ENCODE peak calls at places on chromosomes 11 and 22, in four cellular contexts. Z is SK-N-SH, L is H1, X is K562. V is an unnamed sample.

GRCh38 chr11:68038718-68039525 is at the start of gene TCIRG1:
- DNase-seq in Z (peak), L (peak), X (peak), V (peak)

GRCh38 chr11:18265949-18266348 is at the start of gene SAA1:
- DNase-seq in L (no peak), X (no peak), Z (no peak), V (no peak)

GRCh38 chr11:65947133-65947532 is 1.9 kb downstream of the TSGA10IP start:
- DNase-seq in L (peak), X (no peak), Z (no peak), V (no peak)

GRCh38 chr11:14583252-14584105 is 60.1 kb upstream of the PDE3B start:
- DNase-seq in L (no peak), X (no peak), Z (peak), V (no peak)

GRCh38 chr11:75565221-75565814 is 3.3 kb downstream of the SERPINH1 start:
- DNase-seq in X (no peak), Z (no peak), L (no peak), V (no peak)

GRCh38 chr11:41786087-41786486 is 326.6 kb upstream of the LRRC4C start:
- DNase-seq in L (no peak), X (no peak), Z (no peak), V (no peak)

GRCh38 chr11:118238947-118239346 is 13.2 kb downstream of the MPZL3 start:
- DNase-seq in L (no peak), X (no peak), Z (no peak), V (no peak)

GRCh38 chr11:7964873-7965272 is 374 bp downstream of the NLRP10 start:
- DNase-seq in X (no peak), L (no peak), Z (no peak), V (no peak)

GRCh38 chr11:66328036-66328306 is 8.3 kb downstream of the RIN1 start:
- DNase-seq in Z (no peak), L (no peak), X (no peak), V (no peak)

GRCh38 chr11:111334495-111335123 is 36.3 kb downstream of the POU2AF3 start:
- DNase-seq in X (no peak), L (no peak), Z (peak), V (no peak)

GRCh38 chr22:47884775-47885174 is 1122.3 kb downstream of the TBC1D22A start:
- DNase-seq in L (no peak), X (no peak), Z (no peak), V (no peak)

GRCh38 chr11:70116386-70117077 is 38.4 kb downstream of the ANO1 start:
- DNase-seq in X (no peak), Z (no peak), L (no peak), V (no peak)

GRCh38 chr11:94128171-94128745 is 383 bp upstream of the PANX1 start:
- DNase-seq in Z (peak), L (peak), X (no peak), V (no peak)

GRCh38 chr11:20623258-20623657 is 23.9 kb downstream of the SLC6A5 start:
- DNase-seq in X (no peak), L (no peak), Z (no peak), V (no peak)

GRCh38 chr11:119891392-119891791 is 162.4 kb upstream of the NECTIN1 start:
- DNase-seq in X (no peak), Z (peak), L (no peak), V (no peak)

GRCh38 chr22:41825376-41825775 is 7.5 kb upstream of the SREBF2 start:
- DNase-seq in X (no peak), L (no peak), Z (no peak), V (no peak)

GRCh38 chr11:68690671-68691401 is 6.5 kb downstream of the GAL start:
- DNase-seq in Z (no peak), L (peak), X (no peak), V (no peak)

GRCh38 chr11:65254724-65255123 is 7.0 kb upstream of the POLA2 start:
- DNase-seq in X (no peak), L (no peak), Z (no peak), V (no peak)

GRCh38 chr11:75469785-75470405 is 36.9 kb upstream of the KLHL35 start:
- DNase-seq in Z (no peak), X (no peak), L (no peak), V (no peak)

GRCh38 chr22:46150615-46151423 is 493 bp downstream of the PPARA start:
- DNase-seq in X (peak), Z (peak), L (peak), V (no peak)

GRCh38 chr11:46352063-46352841 is 5.0 kb downstream of the DGKZ start:
- DNase-seq in Z (peak), X (peak), L (peak), V (no peak)

GRCh38 chr22:45105281-45105700 is 58.4 kb upstream of the NUP50 start:
- DNase-seq in L (no peak), Z (no peak), X (no peak), V (no peak)

GRCh38 chr22:36874309-36874696 is 13.5 kb downstream of the NCF4 start:
- DNase-seq in L (no peak), X (no peak), Z (no peak), V (no peak)

GRCh38 chr11:46553746-46554204 is 40.0 kb downstream of the AMBRA1 start:
- DNase-seq in Z (no peak), X (no peak), L (no peak), V (no peak)

GRCh38 chr11:64314146-64314804 is 3.1 kb downstream of the TRMT112 start:
- DNase-seq in X (no peak), L (no peak), Z (peak), V (no peak)

GRCh38 chr11:27293500-27294417 is 69.3 kb downstream of the CCDC34 start:
- DNase-seq in X (no peak), Z (no peak), L (no peak), V (no peak)

GRCh38 chr22:20526628-20527355 is 19.4 kb downstream of the MED15 start:
- DNase-seq in Z (no peak), X (peak), L (no peak), V (no peak)

GRCh38 chr11:134925432-134925831 is 513.4 kb upstream of the B3GAT1 start:
- DNase-seq in X (no peak), Z (no peak), L (no peak), V (no peak)

GRCh38 chr22:44530569-44530968 is 32.5 kb upstream of the RTL6 start:
- DNase-seq in L (no peak), Z (no peak), X (no peak), V (no peak)

GRCh38 chr11:63951779-63952536 is 13.2 kb downstream of the NAA40 start:
- DNase-seq in Z (no peak), X (no peak), L (no peak), V (peak)

GRCh38 chr11:10326080-10326964 is 21.4 kb downstream of the ADM start:
- DNase-seq in X (no peak), L (no peak), Z (no peak), V (no peak)

GRCh38 chr22:25942989-25943411 is 201.0 kb downstream of the MYO18B start:
- DNase-seq in X (no peak), Z (peak), L (no peak), V (no peak)

GRCh38 chr11:85844439-85845051 is 10.6 kb upstream of the CCDC83 start:
- DNase-seq in Z (no peak), X (no peak), L (no peak), V (no peak)

GRCh38 chr11:44658451-44658850 is 68.3 kb upstream of the TSPAN18 start:
- DNase-seq in L (no peak), X (no peak), Z (peak), V (no peak)

GRCh38 chr11:2564008-2564530 is 119.3 kb downstream of the KCNQ1 start:
- DNase-seq in Z (no peak), L (no peak), X (no peak), V (no peak)

GRCh38 chr11:9285850-9286587 is 20.9 kb upstream of the DENND5A start:
- DNase-seq in L (peak), Z (no peak), X (no peak), V (no peak)

GRCh38 chr11:9276571-9276970 is 11.4 kb upstream of the DENND5A start:
- DNase-seq in L (no peak), X (no peak), Z (no peak), V (no peak)

GRCh38 chr11:9277176-9277575 is 12.0 kb upstream of the DENND5A start:
- DNase-seq in L (no peak), Z (no peak), X (no peak), V (no peak)

DNA sequence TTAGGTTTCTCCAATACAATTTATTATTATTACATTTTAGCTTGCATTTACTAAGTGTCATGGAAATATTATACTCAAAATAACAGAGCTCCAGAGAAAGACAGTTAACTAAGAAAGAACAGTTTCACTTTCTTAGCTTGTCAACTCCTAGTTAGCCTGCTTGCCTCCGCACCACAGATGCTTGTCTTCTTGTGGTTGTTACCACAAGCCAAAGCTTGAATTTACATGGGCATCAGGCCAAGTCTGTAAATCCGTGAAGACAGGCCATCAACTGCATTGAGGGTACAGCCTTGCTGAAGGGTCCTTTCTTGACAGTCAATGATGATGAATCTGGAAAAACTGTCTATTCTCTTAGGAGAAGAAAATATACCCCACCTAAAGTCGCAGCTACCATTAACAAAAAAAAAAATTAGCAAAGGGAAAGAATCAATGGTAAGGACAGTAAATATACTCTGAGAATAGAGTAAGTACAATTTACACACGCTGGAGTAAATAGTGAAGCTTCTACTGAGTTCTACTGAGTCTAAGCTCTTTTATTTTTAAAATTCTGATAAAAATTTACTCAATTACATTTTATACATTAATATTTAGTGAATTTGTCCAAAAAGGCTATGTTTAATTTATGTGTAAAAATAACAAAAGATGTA is 15.6 kb upstream of the DENND5A start:
- DNase-seq in L (peak), Z (no peak), X (no peak), V (peak)
- TF ChIP-seq NRF1 in L (no peak), Z (no peak), X (no peak), V (no peak)

DNA sequence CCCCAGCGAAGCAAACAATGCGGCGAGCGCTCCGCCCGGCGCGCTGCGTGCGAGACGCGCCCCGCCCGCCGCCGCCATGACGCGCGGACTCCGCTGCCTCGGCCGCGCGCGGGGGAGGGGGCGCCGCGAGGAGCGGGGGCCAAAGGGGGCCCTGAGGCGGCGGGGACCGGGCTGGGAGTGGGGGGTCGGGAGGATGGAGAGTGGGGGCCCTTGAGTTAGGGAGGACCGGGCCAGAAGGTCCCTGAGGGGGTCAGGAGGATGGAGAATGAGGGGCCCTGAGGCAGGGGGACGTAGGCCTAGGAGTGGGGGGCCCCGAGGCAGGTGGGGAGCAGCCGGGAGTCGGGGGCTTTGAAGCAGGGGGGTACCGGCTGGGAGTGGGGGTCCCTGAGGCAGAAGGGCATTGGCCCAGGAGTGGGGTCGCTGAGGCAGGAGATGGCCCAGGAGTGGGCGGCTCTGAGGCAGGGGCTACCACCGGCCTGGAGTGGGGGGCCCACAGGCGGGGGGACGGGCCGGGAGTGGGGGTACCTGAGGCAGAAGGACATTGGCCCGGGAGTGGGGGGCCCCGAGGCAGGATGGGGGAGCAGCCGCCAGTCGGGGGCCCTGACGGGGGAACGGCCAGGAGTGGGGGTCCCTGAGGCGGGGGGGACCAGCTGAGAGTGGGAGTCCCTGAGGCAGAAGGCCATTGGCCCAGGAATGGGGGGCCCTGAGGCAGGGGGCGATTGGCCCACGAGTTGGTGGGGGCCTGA is at the start of gene BRD1:
- DNase-seq in L (no peak), X (no peak), Z (peak), V (no peak)
- TF ChIP-seq NRF1 in L (no peak), X (no peak), Z (no peak), V (no peak)

GRCh38 chr11:87039371-87039770 is 1.6 kb downstream of the TMEM135 start:
- DNase-seq in L (no peak), Z (no peak), X (no peak), V (no peak)
- TF ChIP-seq NRF1 in L (no peak), Z (no peak), X (no peak), V (no peak)

GRCh38 chr22:43168416-43169309 is 17.3 kb downstream of the TSPO start:
- DNase-seq in Z (no peak), L (no peak), X (no peak), V (no peak)
- TF ChIP-seq NRF1 in Z (no peak), L (no peak), X (no peak), V (no peak)

GRCh38 chr11:79097279-79097875 is 343.5 kb downstream of the TENM4 start:
- DNase-seq in L (no peak), Z (no peak), X (no peak), V (no peak)
- TF ChIP-seq NRF1 in L (no peak), Z (no peak), X (no peak), V (no peak)

DNA sequence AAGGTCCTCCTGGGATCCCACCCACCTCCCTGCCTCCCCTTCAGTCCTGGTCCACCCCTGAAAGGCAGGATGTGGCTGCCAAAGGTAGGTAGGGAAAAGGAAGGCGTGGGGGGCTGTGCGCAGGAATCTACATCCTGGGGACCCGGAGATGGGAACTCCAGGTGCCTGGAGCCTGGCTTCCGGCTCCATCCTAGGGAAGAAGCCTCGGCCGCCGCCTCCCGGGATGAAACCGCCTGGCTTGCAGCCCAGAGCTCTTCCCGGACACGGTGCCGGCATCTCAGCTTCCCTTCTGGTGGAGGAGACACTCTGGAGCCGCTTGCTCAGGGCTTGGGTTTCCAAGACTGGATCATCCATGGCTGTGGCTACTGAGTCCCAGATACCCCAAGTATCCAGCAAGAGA is 33.3 kb upstream of the PDGFB start:
- DNase-seq in Z (no peak), L (no peak), X (no peak), V (no peak)
- TF ChIP-seq NRF1 in Z (no peak), L (no peak), X (no peak), V (no peak)

GRCh38 chr11:105799728-105800462 is 190.0 kb downstream of the GRIA4 start:
- DNase-seq in L (no peak), X (no peak), Z (no peak), V (no peak)
- TF ChIP-seq NRF1 in L (no peak), X (no peak), Z (no peak), V (no peak)